ENCODE peak calls at places on chromosomes 11 and 22, in eight cellular contexts. I is head of caudate nucleus, T is activated T-cell treated with anti-CD3 and anti-CD28 coated beads for 48 hours, N is progenitor cell of endocrine pancreas, S is neuronal stem cell, V is T follicular helper cell, R is NB4, C is NCI-H2227 treated with DMSO at 0.1 percent for 48 hours. O is an unnamed sample.

GRCh38 chr11:14552089-14552488 is 31.9 kb upstream of the PSMA1 start:
- DNase-seq in I (no peak), V (no peak), S (no peak), N (no peak), R (no peak), C (no peak), T (no peak), O (no peak)

GRCh38 chr11:104694259-104695070 is 203.8 kb downstream of the CASP12 start:
- DNase-seq in R (peak), S (no peak), V (no peak), C (no peak), N (no peak), I (no peak), T (no peak), O (no peak)

GRCh38 chr11:128848815-128849455 is 18.2 kb downstream of the KCNJ1 start:
- DNase-seq in C (no peak), R (peak), N (peak), T (peak), V (peak), S (peak), I (peak), O (no peak)

GRCh38 chr11:32154275-32154674 is 63.4 kb downstream of the RCN1 start:
- DNase-seq in N (no peak), V (no peak), C (no peak), S (no peak), R (peak), T (no peak), I (no peak), O (no peak)

GRCh38 chr22:17606472-17606871 is 22.1 kb downstream of the ATP6V1E1 start:
- DNase-seq in I (no peak), N (no peak), S (no peak), C (no peak), V (no peak), T (no peak), R (no peak), O (no peak)

GRCh38 chr11:26319906-26320305 is 12.0 kb upstream of the ANO3 start:
- DNase-seq in T (no peak), I (no peak), C (no peak), R (no peak), N (no peak), V (no peak), S (no peak), O (no peak)

GRCh38 chr11:36404831-36405230 is 105.2 kb downstream of the TRAF6 start:
- DNase-seq in N (no peak), S (no peak), T (no peak), C (no peak), R (no peak), V (no peak), I (no peak), O (no peak)

GRCh38 chr22:46149493-46149997 is 781 bp upstream of the PPARA start:
- DNase-seq in C (no peak), V (peak), I (peak), S (peak), N (no peak), R (peak), T (no peak), O (no peak)

GRCh38 chr11:20477418-20478090 is 90.0 kb downstream of the PRMT3 start:
- DNase-seq in I (no peak), R (peak), S (no peak), V (no peak), N (no peak), C (no peak), T (no peak), O (no peak)

GRCh38 chr22:44907765-44908737 is 101.8 kb downstream of the PHF21B start:
- DNase-seq in R (no peak), C (no peak), V (no peak), N (no peak), S (no peak), I (no peak), T (no peak), O (no peak)

GRCh38 chr11:103433380-103433779 is 324.2 kb downstream of the DYNC2H1 start:
- DNase-seq in I (no peak), N (no peak), V (no peak), R (no peak), C (no peak), S (no peak), T (no peak), O (peak)

GRCh38 chr22:44678980-44679647 is 22.9 kb upstream of the PRR5 start:
- DNase-seq in T (no peak), C (no peak), I (no peak), S (no peak), R (no peak), N (no peak), V (no peak), O (no peak)

GRCh38 chr11:45142241-45142885 is 4.1 kb upstream of the PRDM11 start:
- DNase-seq in N (no peak), V (no peak), S (no peak), T (no peak), R (no peak), C (no peak), I (no peak), O (no peak)

GRCh38 chr22:26054846-26055245 is 114.4 kb upstream of the SEZ6L start:
- DNase-seq in I (no peak), T (no peak), S (no peak), V (no peak), R (no peak), C (no peak), N (no peak), O (no peak)

GRCh38 chr11:103947566-103947919 is 88.9 kb upstream of the DDI1 start:
- DNase-seq in N (no peak), I (no peak), T (no peak), S (no peak), C (no peak), R (no peak), V (no peak), O (no peak)

GRCh38 chr22:49006207-49007012 is 821.3 kb downstream of the BRD1 start:
- DNase-seq in I (no peak), S (no peak), N (no peak), T (no peak), V (no peak), R (no peak), C (no peak), O (no peak)

GRCh38 chr11:104451193-104451592 is 287.2 kb upstream of the PDGFD start:
- DNase-seq in N (no peak), T (no peak), V (no peak), S (no peak), R (no peak), I (no peak), C (no peak), O (no peak)

GRCh38 chr11:33453225-33453624 is 196.0 kb downstream of the HIPK3 start:
- DNase-seq in R (no peak), C (no peak), T (no peak), N (no peak), V (no peak), S (no peak), I (no peak), O (no peak)

GRCh38 chr11:88170680-88171079 is 4.6 kb downstream of the RAB38 start:
- DNase-seq in S (no peak), N (no peak), T (no peak), I (no peak), V (no peak), R (no peak), C (no peak), O (no peak)

GRCh38 chr11:13169709-13170108 is 107.9 kb upstream of the BMAL1 start:
- DNase-seq in N (no peak), S (no peak), C (no peak), V (no peak), T (no peak), R (no peak), I (no peak), O (no peak)

GRCh38 chr11:47941907-47942558 is 38.3 kb upstream of the PTPRJ start:
- DNase-seq in S (no peak), V (no peak), I (no peak), T (no peak), R (peak), C (no peak), N (no peak), O (no peak)

GRCh38 chr11:17793642-17794170 is 59.1 kb downstream of the KCNC1 start:
- DNase-seq in C (no peak), T (no peak), I (no peak), R (no peak), S (no peak), V (no peak), N (no peak), O (no peak)

GRCh38 chr11:122772945-122773344 is 65.4 kb upstream of the CRTAM start:
- DNase-seq in I (no peak), N (no peak), C (no peak), S (no peak), V (no peak), T (no peak), R (no peak), O (no peak)

GRCh38 chr11:118437046-118437735 is 899 bp downstream of the KMT2A start:
- DNase-seq in T (peak), S (peak), C (no peak), I (peak), V (peak), N (peak), R (peak), O (no peak)

GRCh38 chr22:44427506-44428470 is 70.2 kb downstream of the RTL6 start:
- DNase-seq in C (no peak), T (no peak), S (no peak), R (no peak), I (no peak), N (no peak), V (no peak), O (no peak)

GRCh38 chr11:4072668-4073285 is 21.8 kb upstream of the RRM1 start:
- DNase-seq in T (no peak), R (peak), S (peak), V (peak), N (peak), C (peak), I (peak), O (no peak)

GRCh38 chr11:69085490-69086095 is 36.9 kb downstream of the TPCN2 start:
- DNase-seq in R (no peak), T (no peak), I (no peak), N (no peak), C (no peak), S (no peak), V (no peak), O (no peak)

GRCh38 chr11:66842896-66843775 is at the start of gene RCE1:
- DNase-seq in C (peak), N (peak), I (peak), S (peak), R (peak), V (peak), T (peak), O (no peak)

GRCh38 chr22:50089231-50090140 is at the start of gene MOV10L1:
- DNase-seq in R (no peak), N (no peak), I (no peak), S (no peak), C (no peak), T (peak), V (no peak), O (no peak)

GRCh38 chr11:114953039-114953438 is 274.7 kb downstream of the NXPE2 start:
- DNase-seq in C (no peak), I (no peak), R (peak), S (no peak), V (no peak), N (no peak), T (no peak), O (no peak)

GRCh38 chr22:47094861-47095330 is 332.4 kb downstream of the TBC1D22A start:
- DNase-seq in V (no peak), N (no peak), S (no peak), C (no peak), T (no peak), I (no peak), R (no peak), O (no peak)

GRCh38 chr22:22855617-22856308 is 31.9 kb upstream of the IGLL5 start:
- DNase-seq in N (peak), V (peak), I (no peak), R (peak), C (no peak), S (no peak), T (peak), O (no peak)

GRCh38 chr11:16843307-16843706 is 104.9 kb downstream of the C11orf58 start:
- DNase-seq in C (no peak), S (no peak), T (no peak), N (no peak), R (no peak), V (no peak), I (no peak), O (no peak)

GRCh38 chr11:36265793-36266628 is 23.2 kb downstream of the COMMD9 start:
- DNase-seq in V (peak), C (peak), I (peak), S (peak), R (peak), T (peak), N (peak), O (no peak)

O was measured in epithelial cell of proximal tubule.